ENCODE peak calls at places on chromosomes 7 and 10, in eight cellular contexts. F is IMR-90; K is left ventricle myocardium inferior; T is stimulated activated CD4-positive, alpha-beta T cell treated with anti-CD3 and anti-CD28 coated beads, Interleukin-12 subunit alpha, Interleukin-12 subunit beta, amount 100 ng/mL, for 48 hours; Y is GM03348; W is DMS 273 treated with DMSO at 0.1 percent for 48 hours; M is neural progenitor cell; H is SHP77. R is an unnamed sample.

GRCh38 chr10:59857921-59858320 is 48.4 kb downstream of the CCDC6 start:
- DNase-seq in H (no peak), W (no peak), K (no peak), Y (no peak), M (no peak), T (no peak), F (no peak), R (no peak)

GRCh38 chr7:16423761-16424160 is 2.4 kb upstream of the CRPPA start:
- DNase-seq in K (no peak), M (no peak), W (no peak), H (no peak), T (no peak), Y (no peak), F (no peak), R (no peak)

GRCh38 chr7:51259766-51260165 is 56.8 kb downstream of the COBL start:
- DNase-seq in W (no peak), T (no peak), Y (no peak), M (no peak), K (no peak), F (no peak), H (no peak), R (no peak)

GRCh38 chr10:34538291-34538829 is 276.7 kb downstream of the PARD3 start:
- DNase-seq in T (no peak), K (no peak), Y (peak; percentile 16), H (no peak), F (no peak), M (no peak), W (no peak), R (no peak)

GRCh38 chr7:98211221-98211675 is at the start of gene BHLHA15:
- DNase-seq in F (no peak), K (no peak), T (no peak), M (peak; percentile 72), Y (peak; percentile 73), H (peak; percentile 61), W (no peak), R (peak; percentile 83)

GRCh38 chr7:108525327-108525984 is 479 bp downstream of the PNPLA8 start:
- DNase-seq in K (peak; percentile 86), W (peak; percentile 95), H (no peak), M (peak; percentile 92), T (no peak), F (peak; percentile 82), Y (peak; percentile 90), R (no peak)

GRCh38 chr7:135147341-135147898 is 452 bp upstream of the TMEM140 start:
- DNase-seq in W (no peak), Y (no peak), K (no peak), T (no peak), H (no peak), F (peak; percentile 37), M (no peak), R (no peak)

GRCh38 chr7:1214516-1214915 is 18.2 kb upstream of the UNCX start:
- DNase-seq in H (no peak), W (no peak), F (no peak), Y (no peak), M (no peak), T (no peak), K (no peak), R (no peak)

GRCh38 chr10:61042533-61042932 is 98.5 kb upstream of the RHOBTB1 start:
- DNase-seq in Y (no peak), T (no peak), K (no peak), F (no peak), W (no peak), M (no peak), H (no peak), R (no peak)